ENCODE peak calls at places on chromosomes 2 and 18, in seven cellular contexts. R is CD8-positive, alpha-beta memory T cell; I is glutamatergic neuron; B is COR-L47; N is psoas muscle; V is mesendoderm; Q is AG10803. D is an unnamed sample.

GRCh38 chr2:19675003-19675629 is 226.7 kb downstream of the TTC32 start:
- DNase-seq in R (no peak), I (no peak), B (no peak), N (no peak), V (peak), Q (peak), D (no peak)

GRCh38 chr2:72925328-72925943 is 8.1 kb downstream of the EMX1 start:
- DNase-seq in R (peak), I (no peak), B (no peak), N (no peak), V (no peak), Q (no peak), D (no peak)

GRCh38 chr18:27785815-27786537 is 391.0 kb downstream of the CDH2 start:
- DNase-seq in R (no peak), I (peak), B (peak), N (no peak), V (no peak), Q (no peak), D (no peak)

GRCh38 chr2:209636066-209636465 is 135.6 kb upstream of the UNC80 start:
- DNase-seq in R (no peak), I (no peak), B (no peak), N (no peak), V (no peak), Q (no peak), D (no peak)

GRCh38 chr2:72027426-72028161 is 120.1 kb downstream of the CYP26B1 start:
- DNase-seq in R (no peak), I (peak), B (no peak), N (no peak), V (no peak), Q (peak), D (peak)

GRCh38 chr18:79569720-79570119 is 109.9 kb upstream of the CTDP1 start:
- DNase-seq in R (no peak), I (peak), B (no peak), N (no peak), V (no peak), Q (no peak), D (no peak)

GRCh38 chr2:149012545-149012944 is 26.0 kb upstream of the LYPD6B start:
- DNase-seq in R (no peak), I (no peak), B (no peak), N (no peak), V (no peak), Q (no peak), D (no peak)

GRCh38 chr18:68797901-68798300 is at the start of gene CCDC102B:
- DNase-seq in R (no peak), I (no peak), B (no peak), N (no peak), V (no peak), Q (peak), D (no peak)

GRCh38 chr2:24021122-24021998 is 11.5 kb downstream of the MFSD2B start:
- DNase-seq in R (no peak), I (peak), B (no peak), N (no peak), V (peak), Q (no peak), D (no peak)

GRCh38 chr2:120729410-120730052 is 6.1 kb upstream of the GLI2 start:
- DNase-seq in R (no peak), I (no peak), B (no peak), N (no peak), V (peak), Q (peak), D (peak)

GRCh38 chr2:100246163-100247145 is 75.8 kb downstream of the LONRF2 start:
- DNase-seq in R (no peak), I (no peak), B (peak), N (no peak), V (peak), Q (no peak), D (no peak)

GRCh38 chr2:27832396-27832795 is 57.8 kb downstream of the RBKS start:
- DNase-seq in R (no peak), I (no peak), B (no peak), N (no peak), V (no peak), Q (peak), D (peak)